ENCODE peak calls at places on chromosomes 4 and X, in eight cellular contexts. H, M, N, V, S, Y, W and X are unnamed samples.

GRCh38 chr4:174553828-174554227 is 31.5 kb upstream of the HPGD start:
- DNase-seq in H (no peak), M (peak; percentile 55), N (no peak), V (no peak), S (no peak), Y (no peak), W (peak; percentile 72), X (no peak)

GRCh38 chrX:123626962-123627361 is 105.9 kb downstream of the THOC2 start:
- DNase-seq in H (no peak), M (no peak), N (no peak), V (no peak), S (no peak), Y (no peak), W (peak; percentile 14), X (no peak)

GRCh38 chrX:9188117-9188516 is 154.2 kb upstream of the FAM9B start:
- DNase-seq in H (no peak), M (no peak), N (no peak), V (no peak), S (peak; percentile 59), Y (no peak), W (no peak), X (no peak)

GRCh38 chr4:159396151-159396550 is 293.3 kb downstream of the RAPGEF2 start:
- DNase-seq in H (no peak), M (no peak), N (no peak), V (no peak), S (no peak), Y (no peak), W (no peak), X (no peak)

GRCh38 chr4:55925235-55925634 is 23.5 kb upstream of the CEP135 start:
- DNase-seq in H (no peak), M (peak; percentile 29), N (no peak), V (no peak), S (no peak), Y (no peak), W (no peak), X (no peak)

GRCh38 chr4:165079476-165079875 is 25.8 kb downstream of the TRIM75 start:
- DNase-seq in H (no peak), M (peak; percentile 20), N (peak; percentile 43), V (no peak), S (no peak), Y (no peak), W (peak; percentile 5), X (no peak)

GRCh38 chr4:101328063-101328602 is 19.2 kb downstream of the PPP3CA start:
- DNase-seq in H (no peak), M (no peak), N (no peak), V (no peak), S (no peak), Y (no peak), W (no peak), X (no peak)

GRCh38 chr4:5824635-5825034 is 68.3 kb downstream of the CRMP1 start:
- DNase-seq in H (no peak), M (peak; percentile 55), N (no peak), V (no peak), S (peak; percentile 57), Y (no peak), W (peak; percentile 18), X (no peak)

GRCh38 chr4:83074086-83074704 is 39.2 kb downstream of the COPS4 start:
- DNase-seq in H (no peak), M (peak; percentile 88), N (no peak), V (peak; percentile 18), S (peak; percentile 56), Y (no peak), W (peak; percentile 61), X (no peak)

GRCh38 chrX:129793604-129794191 is 13.9 kb downstream of the SASH3 start:
- DNase-seq in H (no peak), M (no peak), N (no peak), V (no peak), S (no peak), Y (peak; percentile 47), W (no peak), X (no peak)

GRCh38 chrX:68710870-68711576 is 63.6 kb downstream of the STARD8 start:
- DNase-seq in H (peak; percentile 50), M (peak; percentile 47), N (no peak), V (peak; percentile 45), S (peak; percentile 73), Y (no peak), W (peak; percentile 25), X (no peak)

GRCh38 chr4:76354517-76355473 is 48.3 kb downstream of the STBD1 start:
- DNase-seq in H (no peak), M (no peak), N (no peak), V (no peak), S (no peak), Y (no peak), W (no peak), X (no peak)

GRCh38 chr4:124486423-124486822 is 226.1 kb downstream of the ANKRD50 start:
- DNase-seq in H (no peak), M (no peak), N (no peak), V (no peak), S (no peak), Y (no peak), W (no peak), X (no peak)

GRCh38 chr4:152784490-152785195 is 4.9 kb downstream of the ARFIP1 start:
- DNase-seq in H (no peak), M (peak; percentile 58), N (no peak), V (no peak), S (peak; percentile 55), Y (no peak), W (peak; percentile 34), X (no peak)

GRCh38 chr4:16027114-16027513 is 56.7 kb downstream of the PROM1 start:
- DNase-seq in H (no peak), M (peak; percentile 11), N (no peak), V (no peak), S (no peak), Y (no peak), W (peak; percentile 69), X (no peak)

GRCh38 chrX:124679199-124679598 is 332.8 kb downstream of the SH2D1A start:
- DNase-seq in H (no peak), M (no peak), N (no peak), V (no peak), S (peak; percentile 3), Y (no peak), W (no peak), X (no peak)

GRCh38 chrX:132071260-132071659 is 48.2 kb downstream of the STK26 start:
- DNase-seq in H (no peak), M (peak; percentile 41), N (no peak), V (no peak), S (peak; percentile 10), Y (no peak), W (peak; percentile 7), X (no peak)

GRCh38 chr4:76147454-76148141 is 599 bp downstream of the NUP54 start:
- DNase-seq in H (peak; percentile 25), M (peak; percentile 73), N (peak; percentile 18), V (no peak), S (peak; percentile 84), Y (peak; percentile 70), W (peak; percentile 89), X (peak; percentile 28)

GRCh38 chr4:85478576-85478975 is 3.6 kb downstream of the ARHGAP24 start:
- DNase-seq in H (no peak), M (peak; percentile 35), N (no peak), V (no peak), S (no peak), Y (no peak), W (no peak), X (no peak)

GRCh38 chr4:140622333-140622958 is 53.7 kb upstream of the UCP1 start:
- DNase-seq in H (no peak), M (no peak), N (no peak), V (no peak), S (no peak), Y (no peak), W (no peak), X (no peak)
- H3K36me3 ChIP-seq in H (no peaks in the 10 kb centered on the region), M (peaks cover 6% of the 10 kb centered on the region), N (peaks cover 60% of the 10 kb centered on the region), V (peaks cover 11% of the 10 kb centered on the region), S (peaks cover 45% of the 10 kb centered on the region), Y (peaks cover 46% of the 10 kb centered on the region), W (peaks cover 5% of the 10 kb centered on the region), X (peaks cover 6% of the 10 kb centered on the region)

GRCh38 chr4:113832795-113833194 is 71.3 kb upstream of the CAMK2D start:
- DNase-seq in H (no peak), M (no peak), N (no peak), V (no peak), S (no peak), Y (no peak), W (no peak), X (no peak)
- H3K36me3 ChIP-seq in H (no peaks in the 10 kb centered on the region), M (no peaks in the 10 kb centered on the region), N (no peaks in the 10 kb centered on the region), V (no peaks in the 10 kb centered on the region), S (no peaks in the 10 kb centered on the region), Y (no peaks in the 10 kb centered on the region), W (no peaks in the 10 kb centered on the region), X (no peaks in the 10 kb centered on the region)

GRCh38 chr4:2820216-2820982 is 23.2 kb upstream of the ADD1 start:
- DNase-seq in H (no peak), M (no peak), N (peak; percentile 11), V (no peak), S (no peak), Y (no peak), W (no peak), X (no peak)

GRCh38 chr4:2823301-2823670 is 20.4 kb upstream of the ADD1 start:
- DNase-seq in H (no peak), M (no peak), N (peak; percentile 16), V (no peak), S (no peak), Y (no peak), W (no peak), X (no peak)

GRCh38 chr4:2823671-2824328 is 19.8 kb upstream of the ADD1 start:
- DNase-seq in H (no peak), M (no peak), N (peak; percentile 21), V (no peak), S (no peak), Y (no peak), W (no peak), X (no peak)

GRCh38 chr4:2824329-2825183 is 19.1 kb upstream of the ADD1 start:
- DNase-seq in H (no peak), M (no peak), N (peak; percentile 32), V (no peak), S (no peak), Y (no peak), W (no peak), X (no peak)

DNA sequence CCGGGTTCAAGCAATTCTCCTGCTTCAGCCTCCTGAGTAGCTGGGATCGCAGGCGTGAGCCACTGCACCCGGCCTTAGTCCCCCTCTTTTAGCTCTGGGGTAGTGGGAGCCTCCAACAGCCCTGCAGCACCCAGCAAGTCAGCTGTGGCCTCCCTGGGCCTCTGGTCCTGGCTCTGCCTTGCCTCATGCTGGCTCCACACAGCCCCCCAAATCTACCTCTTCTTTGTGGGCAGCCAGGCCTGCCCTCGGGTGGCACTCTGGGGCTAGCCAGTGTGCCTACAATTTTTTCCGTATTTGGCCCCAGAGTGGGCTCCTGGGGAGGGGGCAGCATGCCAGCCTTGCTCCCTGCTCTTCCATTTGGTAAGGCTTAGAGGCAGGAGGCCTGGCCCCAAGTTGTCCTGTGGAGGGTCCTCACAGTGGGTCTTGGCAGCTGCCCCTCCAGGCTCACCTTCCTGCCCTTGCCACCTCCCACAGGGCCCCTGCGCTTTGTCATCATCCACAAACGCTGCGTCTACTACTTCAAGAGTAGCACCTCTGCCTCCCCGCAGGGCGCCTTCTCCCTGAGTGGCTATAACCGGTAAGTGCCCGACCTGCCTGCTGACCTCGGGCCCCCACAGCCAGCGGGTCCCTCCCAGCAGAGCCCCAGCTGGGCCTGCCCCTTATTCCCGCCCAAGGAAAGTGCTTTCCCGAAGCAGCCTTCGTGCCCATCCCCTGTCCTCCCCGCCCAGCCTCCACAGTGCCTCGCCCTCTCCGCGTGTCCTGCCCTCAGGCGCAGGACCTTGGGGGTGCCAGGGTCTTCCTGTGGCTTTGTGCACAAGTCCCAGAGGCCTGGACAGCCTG is 21.0 kb upstream of the ADD1 start:
- DNase-seq in H (no peak), M (no peak), N (peak; percentile 12), V (no peak), S (no peak), Y (no peak), W (no peak), X (no peak)
- H3K36me3 ChIP-seq in H (no peaks in the 10 kb centered on the region), M (peaks cover 13% of the 10 kb centered on the region), N (peaks cover 46% of the 10 kb centered on the region), V (no peaks in the 10 kb centered on the region), S (peaks cover 5% of the 10 kb centered on the region), Y (peaks cover 10% of the 10 kb centered on the region), W (no peaks in the 10 kb centered on the region), X (no peaks in the 10 kb centered on the region)

GRCh38 chr4:128861856-128862518 is 52.5 kb downstream of the JADE1 start:
- DNase-seq in H (no peak), M (no peak), N (no peak), V (no peak), S (no peak), Y (no peak), W (no peak), X (no peak)
- H3K36me3 ChIP-seq in H (no peaks in the 10 kb centered on the region), M (peaks cover 36% of the 10 kb centered on the region), N (peaks cover 60% of the 10 kb centered on the region), V (peaks cover 14% of the 10 kb centered on the region), S (peaks cover 79% of the 10 kb centered on the region), Y (peaks cover 77% of the 10 kb centered on the region), W (peaks cover 7% of the 10 kb centered on the region), X (peaks cover 3% of the 10 kb centered on the region)